ENCODE peak calls at places on chromosomes 12 and 14, in five cellular contexts. W, L, A, I and N are unnamed samples.

GRCh38 chr14:105039458-105040205 is 18.7 kb upstream of the CDCA4 start:
- DNase-seq in I (no peak), A (peak), L (peak), W (peak), N (no peak)

GRCh38 chr12:80460972-80461371 is 16.9 kb downstream of the PTPRQ start:
- DNase-seq in A (no peak), L (no peak), I (no peak), W (no peak), N (no peak)

GRCh38 chr12:86234309-86234708 is 21.9 kb downstream of the MGAT4C start:
- DNase-seq in L (no peak), W (no peak), A (no peak), I (no peak), N (no peak)

GRCh38 chr14:31025335-31026075 is at the start of gene AP4S1:
- DNase-seq in I (no peak), A (peak), L (peak), W (peak), N (peak)

GRCh38 chr12:62006076-62006732 is 254.0 kb upstream of the USP15 start:
- DNase-seq in A (peak), W (peak), L (peak), I (no peak), N (peak)

GRCh38 chr14:105472496-105472991 is 2.1 kb upstream of the CRIP2 start:
- DNase-seq in A (no peak), W (peak), I (no peak), L (no peak), N (no peak)

GRCh38 chr14:99755068-99755405 is 38.2 kb upstream of the EML1 start:
- DNase-seq in A (no peak), L (no peak), W (no peak), I (no peak), N (no peak)

GRCh38 chr12:26870491-26871419 is 37.8 kb upstream of the ITPR2 start:
- DNase-seq in L (no peak), A (no peak), W (peak), I (peak), N (no peak)

GRCh38 chr14:55399912-55400311 is 11.7 kb downstream of the ATG14 start:
- DNase-seq in W (no peak), A (no peak), L (no peak), I (no peak), N (no peak)

GRCh38 chr12:85322715-85323114 is 42.7 kb downstream of the ALX1 start:
- DNase-seq in W (no peak), I (no peak), L (no peak), A (no peak), N (no peak)

DNA sequence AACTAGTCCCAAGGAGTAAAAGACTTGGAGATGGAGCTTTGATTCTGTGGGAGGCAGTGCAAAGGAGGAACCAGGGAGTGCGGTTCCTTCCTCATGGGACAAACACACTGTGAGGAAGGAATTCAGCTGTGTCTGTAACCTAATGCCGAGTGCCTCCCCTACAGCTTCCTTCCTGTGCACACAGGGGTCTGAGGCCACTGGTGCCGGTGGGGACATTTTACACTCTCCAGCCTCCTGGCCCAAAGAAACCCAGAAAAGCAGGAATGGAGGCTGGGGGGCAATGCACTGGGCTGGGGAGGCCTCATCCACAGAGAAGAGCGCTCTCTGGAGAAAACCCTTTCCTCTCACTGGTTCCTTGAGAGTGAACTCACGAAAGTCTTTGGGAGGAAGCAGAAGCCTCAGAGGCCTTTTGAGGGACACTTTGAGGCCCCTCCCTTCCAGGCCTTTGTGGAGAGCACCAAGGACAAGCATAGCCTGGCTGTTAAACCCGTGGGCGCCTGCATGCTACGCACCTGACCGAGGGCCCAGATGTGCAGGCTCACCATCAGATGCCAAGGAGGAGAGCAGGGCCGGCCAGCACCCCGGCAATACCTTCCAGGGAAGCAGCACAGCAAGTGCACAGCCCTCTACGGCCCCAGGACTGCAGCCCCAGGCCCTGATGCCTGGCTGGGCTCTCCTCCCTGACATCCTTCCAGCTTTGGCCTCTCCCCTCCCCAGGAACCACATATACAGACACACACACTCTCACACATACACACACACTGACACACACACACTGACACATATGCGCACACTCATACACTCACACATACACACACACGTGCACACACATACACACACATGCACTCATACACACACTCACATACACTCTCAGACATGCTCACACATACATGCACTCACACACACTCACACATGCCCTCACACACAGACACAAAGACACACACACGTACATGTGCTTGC is 52.0 kb downstream of the NFKBIA start:
- DNase-seq in L (no peak), W (no peak), A (no peak), I (no peak), N (no peak)
- TF ChIP-seq FOXM1 in L (no peak), W (no peak), A (no peak), I (no peak), N (no peak)

GRCh38 chr12:65229441-65229840 is 49.0 kb upstream of the MSRB3 start:
- DNase-seq in W (no peak), A (no peak), L (no peak), I (no peak), N (no peak)
- TF ChIP-seq FOXM1 in W (no peak), A (no peak), L (no peak), I (no peak), N (no peak)

DNA sequence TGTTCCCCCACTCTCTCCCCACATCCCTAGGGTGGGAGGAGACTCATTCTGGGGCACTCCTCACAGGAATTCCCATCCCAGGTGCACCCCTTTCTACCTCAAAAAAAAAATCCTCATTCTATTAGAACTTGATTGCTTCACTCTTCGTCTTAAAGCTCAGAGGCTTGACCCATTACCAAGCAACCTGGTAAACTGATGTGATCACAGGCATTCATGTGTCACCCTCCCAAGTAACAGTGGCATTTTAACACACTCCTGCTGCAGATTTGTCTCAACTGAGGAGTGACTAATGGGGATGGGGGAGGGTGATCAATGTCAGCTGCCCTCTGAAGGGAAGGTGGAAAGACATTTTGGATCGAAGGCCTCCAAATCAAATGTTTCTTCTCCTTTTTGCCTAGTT is 78.1 kb upstream of the PTHLH start:
- DNase-seq in L (no peak), I (no peak), A (no peak), W (no peak), N (no peak)
- TF ChIP-seq FOXM1 in L (no peak), I (no peak), A (no peak), W (no peak), N (no peak)

GRCh38 chr12:52018448-52019122 is 11.8 kb downstream of the TAMALIN start:
- DNase-seq in I (no peak), L (no peak), W (no peak), A (no peak), N (no peak)

GRCh38 chr12:52020126-52020525 is 13.4 kb downstream of the TAMALIN start:
- DNase-seq in A (no peak), I (no peak), W (no peak), L (no peak), N (no peak)

GRCh38 chr12:52022841-52023181 is 16.1 kb downstream of the TAMALIN start:
- DNase-seq in W (peak), I (no peak), L (peak), A (peak), N (no peak)

GRCh38 chr12:52020539-52021336 is 14.0 kb downstream of the TAMALIN start:
- DNase-seq in I (no peak), L (peak), A (peak), W (peak), N (peak)

GRCh38 chr12:52019123-52019770 is 12.5 kb downstream of the TAMALIN start:
- DNase-seq in I (no peak), W (no peak), A (no peak), L (no peak), N (no peak)
- TF ChIP-seq FOXM1 in I (no peak), W (no peak), A (no peak), L (no peak), N (no peak)

GRCh38 chr12:95385646-95386045 is 88.3 kb upstream of the METAP2 start:
- DNase-seq in L (no peak), A (no peak), W (no peak), I (no peak), N (no peak)
- TF ChIP-seq FOXM1 in L (no peak), A (no peak), W (no peak), I (no peak), N (no peak)

DNA sequence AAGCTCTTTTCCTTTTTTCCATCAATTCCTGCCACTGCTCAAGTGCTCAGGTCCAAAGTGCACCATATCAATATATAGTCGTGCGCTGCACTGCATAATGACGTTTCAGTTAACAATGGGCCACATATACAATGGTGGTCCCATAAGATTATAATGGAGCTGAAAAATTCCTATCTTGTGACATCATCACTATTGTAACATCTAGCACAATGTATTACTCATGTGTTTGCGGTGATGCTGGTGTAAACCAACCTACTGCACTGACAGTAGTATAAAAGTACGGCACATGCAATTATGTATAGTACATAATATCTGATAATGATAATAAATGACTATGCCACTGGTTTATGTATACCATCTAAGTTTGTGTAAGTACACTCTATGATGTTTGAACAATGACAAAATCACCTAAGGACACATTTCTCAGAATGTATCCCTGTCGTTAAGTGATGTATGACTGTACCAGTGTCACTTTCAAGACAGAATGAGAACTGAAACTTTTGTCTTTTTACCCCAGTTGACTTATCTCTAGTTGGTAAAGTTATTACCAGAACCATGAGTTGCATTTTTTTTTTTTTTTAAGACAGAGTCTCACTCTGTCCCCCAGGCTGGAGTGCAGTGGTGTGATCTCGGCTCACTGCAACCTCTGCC is 53.7 kb upstream of the INSM2 start:
- DNase-seq in I (peak), W (no peak), A (no peak), L (no peak), N (no peak)
- TF ChIP-seq FOXM1 in I (no peak), W (no peak), A (no peak), L (no peak), N (no peak)

GRCh38 chr14:68211886-68212285 is 392.3 kb downstream of the RAD51B start:
- DNase-seq in I (no peak), W (no peak), L (no peak), A (no peak), N (no peak)

GRCh38 chr14:68208726-68209125 is 389.1 kb downstream of the RAD51B start:
- DNase-seq in I (no peak), L (no peak), A (no peak), W (no peak), N (no peak)

GRCh38 chr14:68210729-68211299 is 391.2 kb downstream of the RAD51B start:
- DNase-seq in W (no peak), I (peak), A (peak), L (peak), N (no peak)

GRCh38 chr14:68211421-68211820 is 391.8 kb downstream of the RAD51B start:
- DNase-seq in W (no peak), L (no peak), I (no peak), A (no peak), N (no peak)

DNA sequence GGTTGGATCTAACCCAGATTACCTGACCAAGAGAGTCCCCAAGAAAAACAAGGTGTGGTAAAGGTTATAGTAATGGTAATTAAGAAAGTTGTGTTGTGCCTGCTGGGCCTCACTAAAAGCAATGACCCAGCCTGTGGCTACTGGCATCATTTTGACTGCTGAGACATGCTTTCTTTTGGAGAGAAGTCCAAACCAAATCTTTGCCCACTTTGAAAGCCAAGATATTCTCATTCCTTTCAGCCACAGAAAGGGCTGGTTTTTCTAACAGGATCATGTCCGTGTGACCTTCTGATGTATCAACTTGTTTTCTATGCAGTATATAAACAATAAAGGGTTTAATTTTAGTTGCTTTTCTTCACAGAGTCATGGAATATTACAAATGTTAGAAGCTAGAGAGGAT is 388.6 kb downstream of the RAD51B start:
- DNase-seq in L (no peak), I (no peak), A (no peak), W (no peak), N (no peak)
- TF ChIP-seq FOXM1 in L (no peak), I (no peak), A (no peak), W (no peak), N (no peak)

GRCh38 chr12:57576613-57577160 is 14.3 kb upstream of the PIP4K2C start:
- DNase-seq in A (no peak), W (no peak), L (peak), I (no peak), N (no peak)
- TF ChIP-seq FOXM1 in A (no peak), W (no peak), L (no peak), I (no peak), N (no peak)

DNA sequence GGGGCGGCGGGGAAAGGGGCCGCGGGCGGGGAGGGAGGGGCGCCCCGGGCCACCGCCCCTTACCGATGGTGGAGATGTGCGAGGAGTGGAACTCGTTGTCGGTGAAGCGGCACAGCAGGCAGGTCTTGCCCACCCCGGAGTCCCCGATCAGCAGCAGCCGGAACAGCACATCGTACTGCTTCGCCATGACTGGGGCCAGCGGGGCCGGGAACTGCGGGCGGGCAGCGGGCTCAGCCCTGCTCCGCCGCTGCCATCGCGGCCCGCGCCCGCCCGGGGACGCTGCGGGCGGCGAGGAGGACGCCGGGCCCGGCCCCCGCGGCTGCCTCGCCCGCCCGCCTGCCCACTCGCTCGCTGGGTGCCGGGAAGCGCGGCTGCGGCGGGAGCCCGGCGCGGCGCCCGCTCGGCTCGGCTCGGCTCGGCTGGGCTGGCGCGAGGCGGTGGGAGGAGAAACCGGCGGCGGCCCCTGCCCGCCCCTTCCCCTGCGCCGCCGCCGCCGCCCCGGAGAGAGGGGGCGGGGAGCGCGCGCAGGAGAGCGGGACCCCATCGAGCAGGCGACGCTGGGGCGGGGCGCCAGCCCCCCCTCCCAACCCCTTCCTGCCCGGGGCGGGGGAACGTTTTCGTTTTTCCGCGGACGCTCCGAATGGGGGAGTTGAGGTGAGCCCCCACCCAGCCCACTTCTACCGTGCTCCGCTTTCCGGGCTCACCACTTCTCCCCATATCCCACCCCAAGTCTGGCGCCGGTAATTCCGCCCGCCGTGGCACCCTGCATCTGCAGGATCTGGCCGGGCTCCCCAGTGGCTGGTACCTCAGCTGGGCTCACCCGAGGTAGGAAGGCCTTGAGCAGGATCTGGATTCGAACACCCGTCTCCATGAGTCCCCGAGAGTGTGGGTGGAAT is at the start of gene RAB15:
- DNase-seq in W (peak), A (peak), I (no peak), L (no peak), N (peak)
- TF ChIP-seq FOXM1 in W (no peak), A (no peak), I (no peak), L (no peak), N (no peak)